ENCODE peak calls at places on chromosomes 6 and 20, in eight cellular contexts. T is A549, P is psoas muscle, N is lower lobe of right lung, C is H9, V is left lung, F is left ventricle myocardium inferior, D is cardiac muscle cell. X is an unnamed sample. For H3K4me1, the result is how much of the 10 kb centered on the place peaks cover.

GRCh38 chr6:138107752-138108592 is 753 bp upstream of the PERP start:
- DNase-seq in T (peak), P (no peak), N (no peak), C (peak), V (peak), F (no peak), D (no peak), X (peak)

GRCh38 chr20:58344741-58345140 is 35.2 kb downstream of the RAB22A start:
- DNase-seq in T (no peak), P (no peak), N (no peak), C (no peak), V (no peak), F (no peak), D (peak), X (no peak)

GRCh38 chr20:25139061-25139705 is 56.3 kb upstream of the ENTPD6 start:
- DNase-seq in T (no peak), P (no peak), N (no peak), C (no peak), V (no peak), F (no peak), D (no peak), X (no peak)

GRCh38 chr20:63351811-63352591 is 9.1 kb downstream of the CHRNA4 start:
- DNase-seq in T (no peak), P (no peak), N (no peak), C (peak), V (no peak), F (peak), D (no peak), X (no peak)

GRCh38 chr20:24502184-24502583 is 32.8 kb downstream of the SYNDIG1 start:
- DNase-seq in T (peak), P (peak), N (no peak), C (peak), V (no peak), F (no peak), D (peak), X (peak)

GRCh38 chr6:113732384-113732966 is 124.7 kb upstream of the MARCKS start:
- DNase-seq in T (no peak), P (no peak), N (no peak), C (no peak), V (no peak), F (peak), D (peak), X (no peak)

GRCh38 chr6:21265264-21266044 is 328.1 kb upstream of the SOX4 start:
- DNase-seq in T (no peak), P (no peak), N (no peak), C (no peak), V (no peak), F (no peak), D (no peak), X (no peak)

GRCh38 chr20:20034486-20034885 is 17.3 kb downstream of the NAA20 start:
- DNase-seq in T (no peak), P (no peak), N (no peak), C (no peak), V (no peak), F (no peak), D (no peak), X (no peak)

GRCh38 chr20:5181955-5182354 is 55.1 kb downstream of the CDS2 start:
- DNase-seq in T (no peak), P (no peak), N (no peak), C (no peak), V (no peak), F (no peak), D (peak), X (no peak)

GRCh38 chr6:53240139-53240538 is 91.5 kb upstream of the GCM1 start:
- DNase-seq in T (no peak), P (no peak), N (no peak), C (no peak), V (no peak), F (no peak), D (no peak), X (no peak)

GRCh38 chr20:36469973-36470372 is 71.3 kb upstream of the MYL9 start:
- DNase-seq in T (no peak), P (no peak), N (no peak), C (no peak), V (no peak), F (no peak), D (no peak), X (no peak)

GRCh38 chr6:98416027-98416426 is 418.3 kb upstream of the POU3F2 start:
- DNase-seq in T (no peak), P (no peak), N (no peak), C (no peak), V (no peak), F (no peak), D (no peak), X (no peak)

GRCh38 chr6:79646006-79646405 is 14.9 kb downstream of the SH3BGRL2 start:
- DNase-seq in T (no peak), P (no peak), N (no peak), C (peak), V (no peak), F (no peak), D (no peak), X (no peak)

GRCh38 chr6:43454290-43455033 is 886 bp downstream of the DLK2 start:
- DNase-seq in T (peak), P (peak), N (peak), C (peak), V (peak), F (peak), D (peak), X (peak)

GRCh38 chr20:47441774-47442150 is 59.9 kb upstream of the NCOA3 start:
- DNase-seq in T (no peak), P (no peak), N (no peak), C (no peak), V (no peak), F (no peak), D (no peak), X (no peak)

GRCh38 chr20:47440857-47441773 is 60.6 kb upstream of the NCOA3 start:
- DNase-seq in T (peak), P (no peak), N (no peak), C (no peak), V (no peak), F (no peak), D (peak), X (peak)

GRCh38 chr20:47444584-47444983 is 57.1 kb upstream of the NCOA3 start:
- DNase-seq in T (no peak), P (no peak), N (no peak), C (no peak), V (no peak), F (no peak), D (no peak), X (no peak)

GRCh38 chr20:47438464-47439381 is 63.0 kb upstream of the NCOA3 start:
- DNase-seq in T (no peak), P (no peak), N (no peak), C (no peak), V (peak), F (no peak), D (no peak), X (no peak)
- H3K4me1 ChIP-seq in T (under half), P (under half), N (under half), C (under half), V (under half), F (under half), D (under half), X (under half)

DNA sequence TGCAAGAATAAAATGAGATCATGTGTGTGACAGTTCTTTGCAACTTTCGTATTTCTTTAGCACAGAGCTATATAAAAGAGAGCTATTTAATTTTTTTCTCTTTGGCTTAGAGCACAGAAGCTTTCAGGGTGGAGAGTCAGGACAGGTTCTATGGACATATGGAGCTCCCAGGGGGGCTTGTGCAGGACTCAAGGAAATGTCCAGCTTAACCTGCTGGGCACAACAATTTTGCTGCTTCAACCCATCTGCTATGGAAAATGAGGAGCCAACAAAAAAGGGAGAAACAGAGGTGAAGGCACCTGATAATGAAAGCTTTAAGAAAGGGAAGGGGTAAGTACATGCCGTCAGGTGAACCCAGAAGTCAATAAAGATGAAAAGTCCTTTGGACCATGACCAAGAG is 5.1 kb upstream of the SNAP25 start:
- DNase-seq in T (no peak), P (no peak), N (no peak), C (no peak), V (no peak), F (no peak), D (no peak), X (no peak)
- H3K4me1 ChIP-seq in T (under half), P (under half), N (under half), C (under half), V (under half), F (under half), D (under half), X (under half)

DNA sequence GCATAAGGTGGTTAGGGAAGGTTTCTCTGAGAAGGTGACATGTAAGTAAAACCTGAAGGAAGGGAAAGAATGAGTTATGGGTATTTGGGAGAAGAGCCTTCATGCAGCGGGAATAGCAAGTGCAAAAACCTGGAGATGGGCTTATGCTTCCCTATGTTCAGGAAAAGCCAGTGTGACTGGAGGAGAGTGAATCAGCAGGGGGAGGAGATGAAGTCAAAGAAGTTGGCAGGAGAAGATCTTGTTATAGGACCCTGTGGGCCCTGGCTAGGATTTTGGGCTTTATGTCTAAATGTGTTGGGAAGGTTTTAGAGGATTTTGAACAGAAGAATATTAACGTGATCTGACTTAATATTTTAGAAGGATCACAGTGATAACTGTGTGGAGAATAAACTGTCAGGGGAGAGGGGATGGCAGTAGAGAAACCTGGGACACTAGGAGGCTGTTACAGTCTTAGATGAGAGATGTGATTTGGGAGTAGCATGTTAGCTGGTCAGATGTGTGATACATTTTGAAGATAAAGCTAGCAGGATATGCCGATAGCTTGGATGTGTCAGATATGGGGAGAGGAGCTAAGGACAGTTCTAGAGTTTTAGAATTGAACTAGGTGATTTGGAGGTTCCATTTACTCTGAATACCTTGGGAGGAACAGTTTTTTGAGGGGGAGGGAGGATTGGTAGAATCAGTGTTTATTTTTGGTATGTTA is 41.0 kb downstream of the PHF3 start:
- DNase-seq in T (no peak), P (no peak), N (no peak), C (no peak), V (no peak), F (no peak), D (peak), X (no peak)
- H3K4me1 ChIP-seq in T (under half), P (under half), N (under half), C (under half), V (under half), F (half or more), D (under half), X (under half)

DNA sequence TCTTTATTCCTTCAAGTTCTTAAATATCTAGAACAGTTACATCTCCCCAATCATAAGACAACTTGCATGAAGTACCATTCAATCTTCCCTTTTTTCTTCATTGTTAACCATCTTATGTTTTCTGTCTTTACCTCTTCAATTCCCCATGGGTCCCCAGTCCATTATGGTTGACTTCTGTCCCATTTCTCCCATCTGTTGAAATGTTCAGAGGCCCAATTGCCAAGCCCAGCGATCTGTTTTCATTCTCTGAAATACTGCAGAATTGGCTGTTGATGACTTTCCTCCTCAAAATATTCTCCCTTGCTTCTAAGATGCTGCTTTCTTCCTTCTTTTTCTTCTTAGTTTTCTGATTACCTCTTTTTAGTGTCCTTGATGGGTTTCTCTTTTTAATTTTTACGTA is 26.0 kb downstream of the DSTN start:
- DNase-seq in T (no peak), P (no peak), N (no peak), C (no peak), V (no peak), F (no peak), D (no peak), X (no peak)
- H3K4me1 ChIP-seq in T (under half), P (under half), N (half or more), C (under half), V (under half), F (half or more), D (half or more), X (under half)

GRCh38 chr6:24926192-24926591 is 9.6 kb downstream of the RIPOR2 start:
- DNase-seq in T (no peak), P (no peak), N (no peak), C (no peak), V (no peak), F (no peak), D (no peak), X (no peak)
- H3K4me1 ChIP-seq in T (under half), P (under half), N (under half), C (under half), V (under half), F (under half), D (under half), X (under half)

DNA sequence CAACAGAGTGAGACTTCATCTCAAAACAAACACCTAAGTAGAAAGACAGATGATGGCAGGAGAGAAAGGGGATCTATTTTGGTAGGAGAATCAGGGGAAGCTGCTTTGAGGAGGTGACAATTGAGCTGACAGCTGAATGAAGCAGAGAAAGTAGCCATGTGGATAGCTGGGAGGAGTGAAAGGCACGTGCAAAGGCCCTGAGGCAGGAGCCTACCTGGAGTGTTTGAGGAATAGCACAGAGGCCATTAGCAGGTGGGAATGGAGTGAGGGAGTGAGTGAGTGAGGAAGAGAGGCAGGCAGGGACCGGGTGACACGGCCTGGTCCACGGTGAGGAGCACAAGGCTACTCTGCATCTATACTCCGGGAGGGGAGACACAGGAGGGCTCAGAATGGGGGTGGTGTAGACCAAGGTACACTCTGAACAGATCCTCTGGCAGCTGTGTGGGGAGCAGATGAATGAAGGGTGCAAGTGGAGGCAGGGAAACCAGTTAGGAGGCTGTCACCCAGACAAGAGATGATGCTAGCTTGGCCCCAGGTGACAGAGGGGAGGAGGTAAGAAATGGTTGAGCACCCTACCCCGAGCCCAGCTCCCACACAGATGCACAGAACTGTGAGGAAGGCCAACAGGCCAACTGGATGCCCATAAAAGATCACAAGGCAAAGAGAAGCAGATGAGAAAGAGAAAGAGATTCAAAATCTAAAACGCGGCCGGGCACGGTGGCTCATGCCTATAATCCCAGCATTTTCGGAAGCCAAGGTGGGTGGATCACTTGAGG is 43.6 kb downstream of the NFATC2 start:
- DNase-seq in T (no peak), P (no peak), N (no peak), C (no peak), V (no peak), F (no peak), D (no peak), X (no peak)
- H3K4me1 ChIP-seq in T (under half), P (under half), N (under half), C (under half), V (under half), F (under half), D (under half), X (under half)

DNA sequence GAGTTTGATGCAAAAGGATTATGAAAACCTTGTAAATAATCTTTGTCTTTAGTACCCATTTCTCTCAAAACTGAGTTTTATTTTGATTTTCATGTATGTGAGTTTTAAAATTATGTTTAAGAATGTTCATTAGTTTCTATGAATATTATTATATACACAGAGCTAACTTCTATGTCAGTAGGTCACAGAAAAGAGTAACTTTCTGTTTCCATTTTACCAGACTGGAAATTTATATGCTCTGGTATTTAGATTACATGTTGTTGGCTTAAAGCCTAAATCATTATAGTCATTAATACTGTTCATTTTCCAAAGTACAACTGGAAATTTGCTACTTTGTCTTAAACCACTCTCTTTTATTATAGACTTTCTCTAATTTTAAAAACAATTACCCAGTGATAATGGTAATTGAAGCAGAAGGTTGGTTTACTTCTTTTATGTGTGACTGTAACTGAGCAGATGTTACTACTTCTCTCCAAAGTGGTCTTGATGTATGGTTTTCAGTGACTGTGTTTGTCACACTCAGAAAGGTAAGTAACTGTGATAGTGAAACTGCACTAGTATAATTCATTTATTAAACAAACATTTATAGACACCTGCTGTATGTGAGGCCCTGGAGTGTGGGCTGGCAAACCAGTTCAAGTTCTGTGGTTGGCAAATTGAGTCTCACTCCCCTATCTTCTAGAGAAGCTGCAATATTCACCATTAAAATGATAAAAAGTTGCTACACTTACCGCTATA is 13.2 kb downstream of the CRYBG1 start:
- DNase-seq in T (no peak), P (no peak), N (no peak), C (no peak), V (no peak), F (no peak), D (no peak), X (no peak)
- H3K4me1 ChIP-seq in T (under half), P (under half), N (under half), C (under half), V (under half), F (under half), D (under half), X (under half)